ENCODE peak calls at places on chromosomes 2 and 18, in five cellular contexts. M is GM12891, O is stomach, E is IMR-90, P is endothelial cell of umbilical vein. Q is an unnamed sample.

GRCh38 chr2:46615555-46616487 is 136.5 kb downstream of the TMEM247 start:
- DNase-seq in O (no peak), E (peak), P (peak), M (no peak), Q (no peak)

GRCh38 chr18:33916200-33916599 is 308.5 kb downstream of the NOL4 start:
- DNase-seq in P (no peak), M (no peak), E (no peak), O (no peak), Q (no peak)

GRCh38 chr2:715847-716573 is 38.8 kb upstream of the TMEM18 start:
- DNase-seq in P (no peak), E (peak), M (no peak), O (no peak), Q (peak)

GRCh38 chr2:67463810-67464209 is 66.7 kb downstream of the ETAA1 start:
- DNase-seq in E (peak), O (no peak), P (peak), M (no peak), Q (no peak)

GRCh38 chr2:219687882-219688559 is 60.6 kb downstream of the SLC4A3 start:
- DNase-seq in O (no peak), E (no peak), M (no peak), P (no peak), Q (no peak)

GRCh38 chr2:40372586-40372985 is 79.3 kb downstream of the SLC8A1 start:
- DNase-seq in E (peak), O (no peak), M (no peak), P (no peak), Q (no peak)

GRCh38 chr2:202278944-202279343 is 13.4 kb downstream of the NOP58 start:
- DNase-seq in P (peak), O (no peak), E (peak), M (no peak), Q (no peak)

GRCh38 chr2:235418918-235419317 is 74.9 kb upstream of the AGAP1 start:
- DNase-seq in E (no peak), O (no peak), M (no peak), P (no peak), Q (no peak)

GRCh38 chr2:211789984-211790383 is 748.6 kb downstream of the ERBB4 start:
- DNase-seq in E (no peak), M (no peak), O (no peak), P (no peak), Q (no peak)

GRCh38 chr18:59704146-59704545 is 6.9 kb upstream of the CCBE1 start:
- DNase-seq in P (no peak), E (no peak), M (no peak), O (no peak), Q (no peak)

GRCh38 chr2:230924470-230925341 is at the start of gene GPR55:
- DNase-seq in M (no peak), P (no peak), E (no peak), O (peak), Q (no peak)

GRCh38 chr2:113272463-113272862 is 6.3 kb downstream of the PAX8 start:
- DNase-seq in P (no peak), E (no peak), O (no peak), M (no peak), Q (no peak)

GRCh38 chr18:78659748-78660147 is 319.9 kb upstream of the SALL3 start:
- DNase-seq in O (no peak), P (no peak), M (peak), E (no peak), Q (no peak)

GRCh38 chr18:28781616-28782362 is 604.9 kb upstream of the CDH2 start:
- DNase-seq in P (no peak), E (no peak), M (no peak), O (no peak), Q (no peak)

GRCh38 chr2:172408143-172408766 is 19.1 kb upstream of the ITGA6 start:
- DNase-seq in M (no peak), O (no peak), P (peak), E (no peak), Q (no peak)

GRCh38 chr2:188170356-188170755 is 121.3 kb upstream of the GULP1 start:
- DNase-seq in P (no peak), M (no peak), E (no peak), O (no peak), Q (no peak)

GRCh38 chr18:46174317-46175039 is 70.3 kb downstream of the HAUS1 start:
- DNase-seq in E (peak), P (peak), O (peak), M (peak), Q (no peak)

GRCh38 chr2:217928324-217929293 is 74.2 kb downstream of the TNS1 start:
- DNase-seq in M (no peak), E (no peak), P (peak), O (no peak), Q (no peak)
- TF ChIP-seq POLR2A in M (no peak), E (no peak), P (no peak), O (no peak), Q (no peak)

GRCh38 chr18:31825772-31826171 is 65.1 kb upstream of the SLC25A52 start:
- DNase-seq in O (no peak), P (no peak), E (no peak), M (no peak), Q (no peak)

GRCh38 chr18:31819106-31819924 is 58.6 kb upstream of the SLC25A52 start:
- DNase-seq in P (peak), E (peak), M (no peak), O (no peak), Q (peak)

GRCh38 chr18:31819925-31820229 is 59.2 kb upstream of the SLC25A52 start:
- DNase-seq in E (no peak), O (no peak), P (no peak), M (no peak), Q (no peak)

GRCh38 chr18:31821452-31822171 is 60.9 kb upstream of the SLC25A52 start:
- DNase-seq in O (no peak), P (peak), M (no peak), E (no peak), Q (no peak)
- TF ChIP-seq POLR2A in O (no peak), P (no peak), M (no peak), E (no peak), Q (no peak)

GRCh38 chr18:62071071-62071470 is 115.8 kb downstream of the PIGN start:
- DNase-seq in E (peak), P (no peak), M (no peak), O (no peak), Q (no peak)
- TF ChIP-seq POLR2A in E (no peak), P (no peak), M (no peak), O (no peak), Q (no peak)

GRCh38 chr2:160406591-160407392 is 86.8 kb downstream of the RBMS1 start:
- DNase-seq in E (peak), M (peak), O (peak), P (peak), Q (no peak)
- TF ChIP-seq POLR2A in E (peak), M (no peak), O (no peak), P (peak), Q (peak)

GRCh38 chr2:110115291-110116032 is at the start of gene MALL:
- DNase-seq in M (no peak), P (peak), E (no peak), O (peak), Q (peak)

GRCh38 chr2:110116033-110116710 is 550 bp upstream of the MALL start:
- DNase-seq in P (peak), M (no peak), E (peak), O (no peak), Q (peak)

GRCh38 chr2:110114801-110115200 is 821 bp downstream of the MALL start:
- DNase-seq in M (no peak), P (peak), E (no peak), O (no peak), Q (no peak)

DNA sequence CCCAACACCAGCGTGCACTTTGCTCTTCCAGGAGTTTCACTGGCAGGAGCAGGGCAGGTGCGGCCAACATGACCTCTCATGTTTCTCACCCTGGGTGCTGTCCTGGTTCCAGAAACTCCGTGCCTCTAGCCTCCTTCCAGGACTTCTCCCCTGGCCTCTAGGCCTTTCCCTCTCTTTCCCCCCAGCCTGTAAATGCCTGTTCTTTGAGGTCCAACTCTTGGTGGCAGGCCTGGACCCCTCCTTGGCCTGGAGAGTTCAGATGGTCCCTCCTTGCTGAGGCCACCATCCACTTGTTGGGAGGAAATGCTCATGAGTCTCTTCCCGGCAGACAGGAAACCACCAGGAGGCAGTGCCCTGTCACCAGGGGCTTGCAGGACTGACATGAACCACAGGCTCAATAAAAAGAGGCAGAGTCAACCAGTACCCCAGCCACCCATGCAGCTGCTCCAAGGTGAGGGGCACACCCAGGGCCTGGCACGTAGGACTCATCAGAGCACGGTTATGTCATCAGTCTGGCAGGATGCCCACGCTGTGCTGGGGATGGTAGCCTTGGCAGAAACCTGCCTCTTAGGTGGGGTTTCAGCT is 1.5 kb downstream of the MALL start:
- DNase-seq in M (no peak), E (no peak), O (no peak), P (peak), Q (peak)
- TF ChIP-seq POLR2A in M (no peak), E (no peak), O (no peak), P (no peak), Q (peak)